ENCODE peak calls at places on chromosomes 16 and 17, in four cellular contexts. One of them, this sample, is unnamed.

GRCh38 chr17:17033466-17033865 is 8.8 kb upstream of the MPRIP start:
- DNase-seq in sigmoid colon: no peak
- DNase-seq in coronary artery: no peak
- DNase-seq in left ventricle myocardium inferior: no peak
- DNase-seq in this sample: no peak

GRCh38 chr17:43875476-43876147 is 28.6 kb downstream of the CD300LG start:
- DNase-seq in sigmoid colon: no peak
- DNase-seq in coronary artery: no peak
- DNase-seq in left ventricle myocardium inferior: no peak
- DNase-seq in this sample: no peak

GRCh38 chr17:72510454-72511016 is 389.7 kb downstream of the SOX9 start:
- DNase-seq in left ventricle myocardium inferior: no peak
- DNase-seq in coronary artery: no peak
- DNase-seq in sigmoid colon: no peak
- DNase-seq in this sample: no peak

GRCh38 chr17:37475713-37476420 is 13.8 kb upstream of the DUSP14 start:
- DNase-seq in sigmoid colon: no peak
- DNase-seq in left ventricle myocardium inferior: no peak
- DNase-seq in coronary artery: no peak
- DNase-seq in this sample: no peak

GRCh38 chr16:57092786-57093301 is 461 bp downstream of the CPNE2 start:
- DNase-seq in sigmoid colon: no peak
- DNase-seq in coronary artery: no peak
- DNase-seq in left ventricle myocardium inferior: peak; percentile 47
- DNase-seq in this sample: no peak

GRCh38 chr16:89890886-89891657 is 17.7 kb downstream of the TCF25 start:
- DNase-seq in sigmoid colon: no peak
- DNase-seq in coronary artery: no peak
- DNase-seq in left ventricle myocardium inferior: no peak
- DNase-seq in this sample: peak; percentile 65

GRCh38 chr16:84121007-84121406 is 4.3 kb upstream of the MBTPS1 start:
- DNase-seq in sigmoid colon: no peak
- DNase-seq in left ventricle myocardium inferior: no peak
- DNase-seq in coronary artery: no peak
- DNase-seq in this sample: no peak

GRCh38 chr17:33637534-33637933 is 344.4 kb upstream of the ASIC2 start:
- DNase-seq in sigmoid colon: no peak
- DNase-seq in left ventricle myocardium inferior: no peak
- DNase-seq in coronary artery: no peak
- DNase-seq in this sample: no peak

DNA sequence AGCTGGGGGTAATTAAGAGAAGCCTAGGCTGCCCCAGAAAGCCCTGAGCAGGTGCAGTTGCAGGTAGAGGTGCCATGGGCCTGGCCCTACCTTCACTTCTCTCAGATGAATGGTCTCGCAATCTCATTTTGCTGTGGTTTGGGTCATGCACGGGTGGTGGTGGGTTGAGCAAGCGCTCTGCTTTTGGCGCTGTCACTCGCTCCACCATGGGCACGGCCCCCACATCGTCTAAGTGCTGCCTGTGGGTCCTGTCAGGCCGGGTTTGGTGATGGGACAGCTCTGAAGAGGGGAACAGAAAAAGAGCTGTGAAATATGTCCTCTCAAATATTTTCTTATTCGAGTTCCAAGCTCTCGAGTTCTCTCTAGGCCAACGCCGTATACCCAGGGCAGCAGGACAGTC is 39.9 kb downstream of the STH start:
- DNase-seq in sigmoid colon: no peak
- DNase-seq in coronary artery: no peak
- DNase-seq in left ventricle myocardium inferior: no peak
- DNase-seq in this sample: no peak
- H3K4me3 ChIP-seq in sigmoid colon: no peak overlapping the region
- H3K4me3 ChIP-seq in coronary artery: no peak overlapping the region
- H3K4me3 ChIP-seq in left ventricle myocardium inferior: no peak overlapping the region
- H3K4me3 ChIP-seq in this sample: no peak overlapping the region

DNA sequence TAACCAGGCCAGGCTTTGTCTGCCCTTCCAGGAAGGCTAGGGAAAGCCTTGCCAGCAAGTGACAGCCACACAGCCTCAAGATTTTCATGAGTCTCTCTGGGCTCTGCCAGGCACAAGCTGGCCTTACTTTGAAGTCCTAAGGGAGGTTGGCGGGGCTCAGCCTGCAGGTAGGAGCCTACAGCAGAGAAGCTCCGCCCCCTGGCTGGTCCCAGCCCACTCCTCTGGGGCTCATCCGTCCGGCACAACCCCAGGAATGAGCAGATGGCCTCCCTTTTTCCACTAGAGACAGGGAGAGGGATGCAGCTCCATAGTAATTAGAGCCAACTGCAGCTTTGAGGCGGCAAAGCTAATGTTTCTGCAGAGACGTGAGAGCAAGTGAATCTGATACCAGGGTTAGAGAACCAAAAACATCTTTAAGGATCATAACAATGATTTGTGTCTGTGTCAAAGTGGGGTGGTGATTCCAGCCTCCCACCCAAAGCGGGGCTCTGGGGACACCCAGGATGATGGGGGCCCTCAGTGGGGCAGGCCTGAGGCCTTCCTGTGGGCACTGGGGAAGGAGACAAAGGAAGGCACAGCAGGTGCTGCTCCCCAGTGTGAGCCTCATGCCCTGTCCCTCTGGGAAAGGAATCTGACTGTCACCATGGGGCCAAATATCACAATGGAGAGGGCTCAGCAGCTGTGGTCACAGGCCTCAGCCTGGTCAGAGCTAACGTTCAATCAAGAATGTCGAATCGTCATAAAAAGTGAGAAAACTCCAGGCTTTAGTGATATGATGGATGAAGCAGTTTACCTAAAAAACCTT is 61.5 kb downstream of the RBFOX3 start:
- DNase-seq in sigmoid colon: peak; percentile 39
- DNase-seq in left ventricle myocardium inferior: no peak
- DNase-seq in coronary artery: no peak
- DNase-seq in this sample: no peak
- TF ChIP-seq CTCF in sigmoid colon: no peak
- TF ChIP-seq CTCF in left ventricle myocardium inferior: no peak
- TF ChIP-seq CTCF in coronary artery: no peak
- TF ChIP-seq CTCF in this sample: no peak

DNA sequence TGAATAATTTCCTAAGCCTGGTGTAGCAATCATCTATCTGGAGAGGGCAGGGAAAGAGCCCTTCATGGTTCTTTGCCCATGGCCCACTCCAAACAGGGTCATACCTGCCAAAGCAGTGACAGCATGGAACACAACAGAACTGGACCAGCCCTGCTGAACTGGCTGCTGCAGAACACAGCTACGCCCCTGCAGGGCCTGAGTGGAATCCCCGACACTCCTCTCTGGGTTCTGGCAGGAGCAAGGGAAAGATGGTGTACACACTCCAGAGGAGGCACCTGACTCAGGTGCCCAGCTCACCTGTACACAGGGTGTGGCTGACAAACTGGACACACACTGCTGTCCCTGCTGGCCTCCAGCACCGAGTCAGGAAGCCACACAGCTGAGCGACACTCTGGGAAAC is 19.8 kb downstream of the MIEF2 start:
- DNase-seq in coronary artery: no peak
- DNase-seq in sigmoid colon: no peak
- DNase-seq in left ventricle myocardium inferior: no peak
- DNase-seq in this sample: no peak
- H3K4me3 ChIP-seq in coronary artery: no peak overlapping the region
- H3K4me3 ChIP-seq in sigmoid colon: no peak overlapping the region
- H3K4me3 ChIP-seq in left ventricle myocardium inferior: no peak overlapping the region
- H3K4me3 ChIP-seq in this sample: no peak overlapping the region

DNA sequence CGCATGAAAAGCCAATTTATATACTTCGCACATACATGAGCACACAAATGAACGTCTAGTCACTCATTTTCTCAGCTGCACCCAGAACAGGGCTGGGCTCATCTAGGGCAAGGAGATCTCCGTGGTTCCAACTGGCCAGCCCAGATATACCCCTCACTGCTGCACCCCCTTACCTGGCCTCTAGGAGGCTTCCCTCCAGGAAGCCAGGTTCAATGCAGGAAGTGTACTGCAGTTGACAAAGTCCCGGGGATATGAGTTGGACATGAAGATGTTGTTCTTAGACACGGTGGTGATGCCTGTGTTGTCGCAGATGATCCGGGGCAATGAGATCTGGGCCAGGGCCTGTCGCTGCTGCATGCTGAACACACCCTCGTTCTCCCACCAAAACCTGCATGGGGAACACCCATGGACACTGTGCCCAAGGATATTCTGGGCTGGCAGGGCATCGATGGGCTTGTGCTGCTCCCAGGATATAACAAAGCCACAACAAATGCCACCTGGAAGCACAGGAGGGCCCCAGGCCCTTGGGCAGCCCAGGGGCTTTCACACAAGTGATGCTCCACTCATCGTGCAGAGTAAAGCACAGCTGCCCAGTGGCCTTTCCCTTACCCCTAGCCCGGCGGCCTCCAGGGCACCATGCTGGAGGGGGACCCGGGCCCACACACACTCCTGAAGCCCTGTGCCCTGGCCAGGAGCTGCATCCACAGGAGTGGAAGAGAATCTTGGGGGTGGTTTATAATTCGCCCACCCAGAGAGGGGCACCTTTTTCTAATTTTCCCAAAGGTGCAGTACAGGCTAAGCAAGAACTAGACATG is 10.1 kb downstream of the MPO start:
- DNase-seq in left ventricle myocardium inferior: no peak
- DNase-seq in sigmoid colon: no peak
- DNase-seq in coronary artery: no peak
- DNase-seq in this sample: no peak
- TF ChIP-seq CTCF in left ventricle myocardium inferior: no peak
- TF ChIP-seq CTCF in sigmoid colon: no peak
- TF ChIP-seq CTCF in coronary artery: no peak
- TF ChIP-seq CTCF in this sample: no peak

GRCh38 chr17:50145532-50146229 is 4.8 kb downstream of the PPP1R9B start:
- DNase-seq in left ventricle myocardium inferior: no peak
- DNase-seq in coronary artery: no peak
- DNase-seq in sigmoid colon: no peak
- DNase-seq in this sample: no peak
- H3K4me3 ChIP-seq in left ventricle myocardium inferior: peak overlapping the region; percentile 98
- H3K4me3 ChIP-seq in coronary artery: peak overlapping the region; percentile 90
- H3K4me3 ChIP-seq in sigmoid colon: peak overlapping the region; percentile 89
- H3K4me3 ChIP-seq in this sample: no peak overlapping the region

GRCh38 chr17:57905875-57906455 is 49.2 kb downstream of the CUEDC1 start:
- DNase-seq in sigmoid colon: no peak
- DNase-seq in coronary artery: no peak
- DNase-seq in left ventricle myocardium inferior: no peak
- DNase-seq in this sample: no peak

GRCh38 chr17:57909548-57909947 is 45.7 kb downstream of the CUEDC1 start:
- DNase-seq in left ventricle myocardium inferior: no peak
- DNase-seq in sigmoid colon: no peak
- DNase-seq in coronary artery: no peak
- DNase-seq in this sample: no peak

GRCh38 chr17:57908278-57908677 is 46.9 kb downstream of the CUEDC1 start:
- DNase-seq in left ventricle myocardium inferior: no peak
- DNase-seq in coronary artery: no peak
- DNase-seq in sigmoid colon: no peak
- DNase-seq in this sample: no peak

GRCh38 chr17:57903961-57904360 is 51.3 kb downstream of the CUEDC1 start:
- DNase-seq in sigmoid colon: no peak
- DNase-seq in coronary artery: no peak
- DNase-seq in left ventricle myocardium inferior: no peak
- DNase-seq in this sample: no peak

GRCh38 chr17:57906910-57907309 is 48.3 kb downstream of the CUEDC1 start:
- DNase-seq in coronary artery: no peak
- DNase-seq in sigmoid colon: no peak
- DNase-seq in left ventricle myocardium inferior: no peak
- DNase-seq in this sample: no peak
- TF ChIP-seq CTCF in coronary artery: no peak
- TF ChIP-seq CTCF in sigmoid colon: no peak
- TF ChIP-seq CTCF in left ventricle myocardium inferior: peak; percentile 12
- TF ChIP-seq CTCF in this sample: peak; percentile 12

GRCh38 chr17:79009397-79010303 is at the start of gene CANT1:
- DNase-seq in left ventricle myocardium inferior: peak; percentile 88
- DNase-seq in coronary artery: peak; percentile 82
- DNase-seq in sigmoid colon: peak; percentile 89
- DNase-seq in this sample: peak; percentile 87

GRCh38 chr17:79006001-79006400 is 3.6 kb downstream of the CANT1 start:
- DNase-seq in left ventricle myocardium inferior: no peak
- DNase-seq in sigmoid colon: peak; percentile 29
- DNase-seq in coronary artery: no peak
- DNase-seq in this sample: no peak

GRCh38 chr17:79008666-79009387 is 737 bp downstream of the CANT1 start:
- DNase-seq in coronary artery: peak; percentile 60
- DNase-seq in sigmoid colon: peak; percentile 46
- DNase-seq in left ventricle myocardium inferior: no peak
- DNase-seq in this sample: no peak

GRCh38 chr17:79006794-79007503 is 2.6 kb downstream of the CANT1 start:
- DNase-seq in left ventricle myocardium inferior: no peak
- DNase-seq in sigmoid colon: peak; percentile 48
- DNase-seq in coronary artery: no peak
- DNase-seq in this sample: no peak

DNA sequence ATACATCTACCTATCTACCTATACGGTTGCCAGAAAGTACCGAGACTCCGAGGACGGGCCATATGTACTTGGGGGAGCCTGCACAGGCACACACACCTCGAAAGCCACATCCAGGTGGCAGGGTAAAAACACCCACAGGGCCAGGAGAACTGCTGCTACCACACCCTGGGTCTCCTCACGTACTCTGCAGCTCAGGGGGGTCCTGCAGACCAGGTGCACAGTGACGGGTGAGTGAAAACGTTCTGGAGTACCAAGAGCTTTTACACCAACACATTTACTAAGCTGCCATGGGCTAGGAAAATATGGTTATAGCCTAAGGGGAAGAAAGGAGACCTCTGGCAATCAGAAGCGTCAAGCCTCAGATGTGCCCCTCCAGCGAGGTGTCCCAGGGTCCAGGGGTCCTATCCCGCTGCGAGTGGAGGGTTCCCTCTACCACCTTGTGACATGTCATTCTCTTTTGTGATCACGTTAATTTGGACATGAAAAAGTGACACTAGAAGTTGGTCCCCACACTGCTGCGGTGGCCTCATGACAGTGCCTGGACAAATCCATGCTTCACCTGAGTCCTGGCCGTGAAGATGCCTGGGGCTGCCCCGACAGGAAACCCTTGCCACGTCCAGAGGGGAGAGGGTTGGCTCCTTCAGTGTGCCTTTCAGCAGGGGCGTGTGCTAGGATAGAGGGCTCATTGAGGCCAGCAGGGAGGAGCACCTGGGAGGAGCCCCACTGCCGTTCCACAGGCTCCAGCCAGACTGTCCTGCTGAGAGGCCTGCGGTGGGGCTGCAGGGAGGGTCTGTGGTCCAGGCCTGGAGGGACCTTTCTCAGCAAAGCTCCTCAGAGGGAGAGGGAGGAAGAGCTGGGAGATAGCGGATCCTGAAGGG is 1.8 kb downstream of the CANT1 start:
- DNase-seq in sigmoid colon: peak; percentile 57
- DNase-seq in left ventricle myocardium inferior: no peak
- DNase-seq in coronary artery: no peak
- DNase-seq in this sample: no peak
- H3K4me3 ChIP-seq in sigmoid colon: no peak overlapping the region
- H3K4me3 ChIP-seq in left ventricle myocardium inferior: peak overlapping the region; percentile 85
- H3K4me3 ChIP-seq in coronary artery: peak overlapping the region; percentile 99
- H3K4me3 ChIP-seq in this sample: peak overlapping the region; percentile 97